ENCODE peak calls at places on chromosome 19, in ten cellular contexts. G, H, D, J, I, U, P, O, F and M are unnamed samples.

GRCh38 chr19:19268453-19269385 is 4.4 kb downstream of the TM6SF2 start:
- DNase-seq in O (no peak), H (no peak), J (no peak), I (no peak), D (no peak), F (no peak), G (no peak), P (no peak), U (no peak), M (no peak)

GRCh38 chr19:13115936-13116281 is 631 bp downstream of the TRMT1 start:
- DNase-seq in I (no peak), O (no peak), H (no peak), D (no peak), G (peak; percentile 27), J (no peak), P (no peak), F (no peak), U (no peak), M (no peak)

GRCh38 chr19:13849991-13850909 is 26.7 kb upstream of the NANOS3 start:
- DNase-seq in F (peak; percentile 77), I (peak; percentile 89), G (peak; percentile 92), O (no peak), P (peak; percentile 93), J (peak; percentile 88), D (no peak), H (peak; percentile 90), U (peak; percentile 88), M (no peak)

GRCh38 chr19:50158577-50158976 is 4.5 kb downstream of the IZUMO2 start:
- DNase-seq in G (no peak), I (no peak), D (no peak), H (no peak), O (no peak), F (no peak), U (no peak), P (no peak), J (no peak), M (no peak)

GRCh38 chr19:3113100-3114017 is 19.2 kb downstream of the GNA11 start:
- DNase-seq in O (no peak), I (no peak), H (no peak), G (no peak), D (no peak), U (no peak), P (no peak), F (no peak), J (no peak), M (no peak)

GRCh38 chr19:3980353-3981251 is 4.7 kb downstream of the EEF2 start:
- DNase-seq in H (no peak), I (no peak), F (no peak), P (no peak), J (no peak), U (no peak), G (no peak), O (no peak), D (no peak), M (no peak)

GRCh38 chr19:19711306-19711933 is 21.5 kb downstream of the ZNF14 start:
- DNase-seq in P (no peak), I (no peak), F (no peak), D (no peak), J (peak; percentile 22), H (no peak), O (no peak), G (no peak), U (no peak), M (no peak)

GRCh38 chr19:45922281-45922680 is 7.7 kb upstream of the NANOS2 start:
- DNase-seq in F (no peak), J (peak; percentile 94), H (no peak), D (no peak), I (peak; percentile 11), U (no peak), P (peak; percentile 31), O (no peak), G (peak; percentile 47), M (no peak)

GRCh38 chr19:49431330-49431749 is 6.2 kb downstream of the GFY start:
- DNase-seq in O (no peak), G (peak; percentile 85), U (no peak), F (no peak), I (no peak), H (no peak), D (no peak), P (no peak), J (no peak), M (no peak)

GRCh38 chr19:37867831-37868230 is 38.6 kb downstream of the WDR87 start:
- DNase-seq in O (no peak), G (no peak), P (no peak), U (no peak), F (no peak), H (no peak), I (peak; percentile 44), J (no peak), D (no peak), M (peak; percentile 84)

GRCh38 chr19:681638-682037 is 5.4 kb downstream of the FSTL3 start:
- DNase-seq in P (no peak), D (no peak), G (no peak), H (no peak), O (no peak), J (no peak), I (no peak), U (no peak), F (no peak), M (no peak)

GRCh38 chr19:18831524-18832330 is at the start of gene UPF1:
- DNase-seq in P (peak; percentile 98), O (peak; percentile 47), H (peak; percentile 98), U (peak; percentile 94), D (peak; percentile 55), J (peak; percentile 95), G (peak; percentile 97), F (peak; percentile 76), I (peak; percentile 96), M (peak; percentile 65)

GRCh38 chr19:37955986-37956385 is 49.0 kb downstream of the SIPA1L3 start:
- DNase-seq in G (no peak), O (no peak), J (no peak), H (no peak), U (peak; percentile 20), D (no peak), P (no peak), I (no peak), F (no peak), M (no peak)

GRCh38 chr19:14632286-14632685 is 42.4 kb downstream of the ADGRE3 start:
- DNase-seq in H (no peak), P (no peak), F (no peak), O (no peak), D (no peak), G (peak; percentile 68), J (peak; percentile 85), I (peak; percentile 53), U (no peak), M (peak; percentile 14)

GRCh38 chr19:36748431-36749275 is 24.0 kb downstream of the ZNF850 start:
- DNase-seq in O (no peak), H (no peak), U (no peak), G (no peak), P (no peak), J (peak; percentile 26), I (no peak), D (no peak), F (no peak), M (no peak)

GRCh38 chr19:48810151-48810550 is 678 bp downstream of the BCAT2 start:
- DNase-seq in I (no peak), H (no peak), J (no peak), O (no peak), P (no peak), U (no peak), F (no peak), D (no peak), G (peak; percentile 24), M (no peak)

GRCh38 chr19:51514866-51515481 is 13.4 kb upstream of the SIGLEC12 start:
- DNase-seq in J (peak; percentile 82), I (peak; percentile 89), G (peak; percentile 85), H (no peak), U (no peak), O (no peak), D (no peak), P (no peak), F (no peak), M (peak; percentile 30)

GRCh38 chr19:36266375-36266961 is 51.6 kb downstream of the ZNF146 start:
- DNase-seq in P (no peak), J (no peak), U (no peak), D (no peak), G (peak; percentile 81), F (no peak), H (no peak), O (no peak), I (no peak), M (no peak)

GRCh38 chr19:57308514-57308913 is 11.8 kb upstream of the ZNF543 start:
- DNase-seq in G (no peak), I (no peak), O (no peak), F (no peak), J (no peak), D (no peak), H (no peak), U (no peak), P (no peak), M (no peak)

GRCh38 chr19:57305056-57305455 is 15.2 kb upstream of the ZNF543 start:
- DNase-seq in G (no peak), P (no peak), O (no peak), U (no peak), H (no peak), I (no peak), F (no peak), J (no peak), D (no peak), M (peak; percentile 69)

GRCh38 chr19:57302020-57302465 is 18.2 kb upstream of the ZNF543 start:
- DNase-seq in G (no peak), D (no peak), P (peak; percentile 89), J (no peak), F (no peak), I (peak; percentile 94), O (no peak), U (no peak), H (no peak), M (peak; percentile 97)

GRCh38 chr19:57302727-57303401 is 17.4 kb upstream of the ZNF543 start:
- DNase-seq in O (no peak), G (no peak), P (no peak), U (no peak), I (peak; percentile 10), J (peak; percentile 53), D (no peak), H (no peak), F (no peak), M (no peak)
- TF ChIP-seq CTCF in O (no peak), G (no peak), P (no peak), U (no peak), I (no peak), J (peak; percentile 16), D (no peak), H (no peak), F (no peak), M (no peak)

GRCh38 chr19:55254625-55254977 is 4.2 kb downstream of the PPP6R1 start:
- DNase-seq in G (no peak), U (no peak), O (no peak), F (no peak), H (no peak), J (no peak), D (no peak), I (no peak), P (no peak), M (no peak)
- H3K4me1 ChIP-seq in G (peaks cover 27% of the 10 kb centered on the region), U (peaks cover 60% of the 10 kb centered on the region), O (peaks cover 36% of the 10 kb centered on the region), F (peaks cover 36% of the 10 kb centered on the region), H (peaks cover 45% of the 10 kb centered on the region), J (peaks cover 20% of the 10 kb centered on the region), D (peaks cover 65% of the 10 kb centered on the region), I (peaks cover 60% of the 10 kb centered on the region), P (peaks cover 56% of the 10 kb centered on the region), M (peaks cover 14% of the 10 kb centered on the region)

GRCh38 chr19:35211545-35212230 is 16.9 kb downstream of the FAM187B start:
- DNase-seq in D (no peak), H (peak; percentile 61), F (peak; percentile 47), U (peak; percentile 51), J (no peak), I (no peak), G (no peak), P (peak; percentile 73), O (no peak), M (no peak)
- TF ChIP-seq CTCF in D (no peak), H (no peak), F (no peak), U (no peak), J (peak; percentile 28), I (no peak), G (no peak), P (no peak), O (no peak), M (no peak)

GRCh38 chr19:1854542-1855039 is 6.3 kb upstream of the REXO1 start:
- DNase-seq in G (peak; percentile 92), D (no peak), H (peak; percentile 69), I (no peak), F (no peak), P (no peak), J (peak; percentile 56), O (no peak), U (no peak), M (no peak)
- H3K4me1 ChIP-seq in G (peaks cover 61% of the 10 kb centered on the region), D (peaks cover 66% of the 10 kb centered on the region), H (peaks cover 64% of the 10 kb centered on the region), I (peaks cover 8% of the 10 kb centered on the region), F (peaks cover 37% of the 10 kb centered on the region), P (peaks cover 30% of the 10 kb centered on the region), J (peaks cover 44% of the 10 kb centered on the region), O (peaks cover 27% of the 10 kb centered on the region), U (peaks cover 75% of the 10 kb centered on the region), M (peaks cover 21% of the 10 kb centered on the region)